ENCODE peak calls at places on chromosomes 6 and 20, in nine cellular contexts. One of them, this sample, is unnamed.

GRCh38 chr6:126050795-126051194 is 64.5 kb downstream of the TRMT11 start:
- DNase-seq in sciatic nerve: no peak
- DNase-seq in upper lobe of right lung: no peak
- DNase-seq in endothelial cell: no peak
- DNase-seq in AG08395: no peak
- DNase-seq in posterior cingulate gyrus: no peak
- DNase-seq in stromal cell of bone marrow: no peak
- DNase-seq in NCI-H1436 treated with DMSO at 0.1 percent for 48 hours: no peak
- DNase-seq in fibroblast of lung: no peak
- DNase-seq in this sample: no peak

GRCh38 chr6:166864333-166864732 is 92.0 kb downstream of the RNASET2 start:
- DNase-seq in NCI-H1436 treated with DMSO at 0.1 percent for 48 hours: no peak
- DNase-seq in upper lobe of right lung: no peak
- DNase-seq in stromal cell of bone marrow: no peak
- DNase-seq in AG08395: no peak
- DNase-seq in posterior cingulate gyrus: no peak
- DNase-seq in endothelial cell: no peak
- DNase-seq in sciatic nerve: no peak
- DNase-seq in fibroblast of lung: no peak
- DNase-seq in this sample: no peak

GRCh38 chr6:125986956-125987617 is 747 bp downstream of the TRMT11 start:
- DNase-seq in upper lobe of right lung: no peak
- DNase-seq in fibroblast of lung: peak; percentile 26
- DNase-seq in sciatic nerve: no peak
- DNase-seq in NCI-H1436 treated with DMSO at 0.1 percent for 48 hours: no peak
- DNase-seq in AG08395: no peak
- DNase-seq in stromal cell of bone marrow: no peak
- DNase-seq in posterior cingulate gyrus: no peak
- DNase-seq in endothelial cell: no peak
- DNase-seq in this sample: no peak

GRCh38 chr6:165621950-165622349 is 41.1 kb downstream of the PDE10A start:
- DNase-seq in posterior cingulate gyrus: no peak
- DNase-seq in upper lobe of right lung: no peak
- DNase-seq in sciatic nerve: no peak
- DNase-seq in AG08395: no peak
- DNase-seq in stromal cell of bone marrow: no peak
- DNase-seq in fibroblast of lung: no peak
- DNase-seq in NCI-H1436 treated with DMSO at 0.1 percent for 48 hours: no peak
- DNase-seq in endothelial cell: no peak
- DNase-seq in this sample: no peak

GRCh38 chr20:63822276-63822696 is 8.8 kb downstream of the ZBTB46 start:
- DNase-seq in AG08395: no peak
- DNase-seq in NCI-H1436 treated with DMSO at 0.1 percent for 48 hours: no peak
- DNase-seq in fibroblast of lung: no peak
- DNase-seq in sciatic nerve: no peak
- DNase-seq in stromal cell of bone marrow: no peak
- DNase-seq in endothelial cell: peak; percentile 38
- DNase-seq in upper lobe of right lung: no peak
- DNase-seq in posterior cingulate gyrus: no peak
- DNase-seq in this sample: no peak

GRCh38 chr20:53502820-53503219 is 90.8 kb downstream of the ZNF217 start:
- DNase-seq in stromal cell of bone marrow: no peak
- DNase-seq in NCI-H1436 treated with DMSO at 0.1 percent for 48 hours: no peak
- DNase-seq in endothelial cell: no peak
- DNase-seq in posterior cingulate gyrus: no peak
- DNase-seq in sciatic nerve: no peak
- DNase-seq in fibroblast of lung: no peak
- DNase-seq in upper lobe of right lung: no peak
- DNase-seq in AG08395: no peak
- DNase-seq in this sample: no peak

GRCh38 chr6:41274291-41274690 is 12.2 kb downstream of the TREM1 start:
- DNase-seq in posterior cingulate gyrus: no peak
- DNase-seq in stromal cell of bone marrow: no peak
- DNase-seq in NCI-H1436 treated with DMSO at 0.1 percent for 48 hours: no peak
- DNase-seq in fibroblast of lung: no peak
- DNase-seq in AG08395: no peak
- DNase-seq in upper lobe of right lung: no peak
- DNase-seq in endothelial cell: no peak
- DNase-seq in sciatic nerve: no peak
- DNase-seq in this sample: no peak

GRCh38 chr6:154161689-154162088 is 122.6 kb downstream of the OPRM1 start:
- DNase-seq in stromal cell of bone marrow: no peak
- DNase-seq in posterior cingulate gyrus: no peak
- DNase-seq in sciatic nerve: no peak
- DNase-seq in endothelial cell: no peak
- DNase-seq in upper lobe of right lung: no peak
- DNase-seq in NCI-H1436 treated with DMSO at 0.1 percent for 48 hours: no peak
- DNase-seq in AG08395: no peak
- DNase-seq in fibroblast of lung: no peak
- DNase-seq in this sample: no peak

GRCh38 chr6:148144917-148145521 is 197.6 kb upstream of the SASH1 start:
- DNase-seq in sciatic nerve: peak; percentile 89
- DNase-seq in upper lobe of right lung: peak; percentile 79
- DNase-seq in endothelial cell: peak; percentile 73
- DNase-seq in fibroblast of lung: peak; percentile 61
- DNase-seq in AG08395: peak; percentile 79
- DNase-seq in posterior cingulate gyrus: peak; percentile 73
- DNase-seq in NCI-H1436 treated with DMSO at 0.1 percent for 48 hours: no peak
- DNase-seq in stromal cell of bone marrow: peak; percentile 55
- DNase-seq in this sample: peak; percentile 68

GRCh38 chr6:39553811-39554802 is 171.1 kb downstream of the KIF6 start:
- DNase-seq in NCI-H1436 treated with DMSO at 0.1 percent for 48 hours: no peak
- DNase-seq in endothelial cell: no peak
- DNase-seq in stromal cell of bone marrow: peak; percentile 53
- DNase-seq in sciatic nerve: no peak
- DNase-seq in fibroblast of lung: peak; percentile 21
- DNase-seq in upper lobe of right lung: no peak
- DNase-seq in posterior cingulate gyrus: no peak
- DNase-seq in AG08395: peak; percentile 23
- DNase-seq in this sample: no peak

GRCh38 chr20:25310268-25310920 is 62.5 kb downstream of the PYGB start:
- DNase-seq in fibroblast of lung: peak; percentile 90
- DNase-seq in AG08395: peak; percentile 90
- DNase-seq in upper lobe of right lung: peak; percentile 71
- DNase-seq in posterior cingulate gyrus: no peak
- DNase-seq in sciatic nerve: peak; percentile 73
- DNase-seq in NCI-H1436 treated with DMSO at 0.1 percent for 48 hours: no peak
- DNase-seq in endothelial cell: no peak
- DNase-seq in stromal cell of bone marrow: peak; percentile 90
- DNase-seq in this sample: peak; percentile 97

GRCh38 chr20:61210862-61211261 is 41.2 kb upstream of the CDH4 start:
- DNase-seq in upper lobe of right lung: no peak
- DNase-seq in fibroblast of lung: no peak
- DNase-seq in AG08395: no peak
- DNase-seq in NCI-H1436 treated with DMSO at 0.1 percent for 48 hours: no peak
- DNase-seq in sciatic nerve: no peak
- DNase-seq in endothelial cell: no peak
- DNase-seq in posterior cingulate gyrus: no peak
- DNase-seq in stromal cell of bone marrow: peak; percentile 25
- DNase-seq in this sample: no peak

GRCh38 chr6:135535989-135536414 is 38.5 kb upstream of the AHI1 start:
- DNase-seq in upper lobe of right lung: no peak
- DNase-seq in NCI-H1436 treated with DMSO at 0.1 percent for 48 hours: no peak
- DNase-seq in AG08395: peak; percentile 55
- DNase-seq in sciatic nerve: no peak
- DNase-seq in endothelial cell: peak; percentile 15
- DNase-seq in fibroblast of lung: peak; percentile 93
- DNase-seq in posterior cingulate gyrus: no peak
- DNase-seq in stromal cell of bone marrow: peak; percentile 88
- DNase-seq in this sample: peak; percentile 51

GRCh38 chr6:170371091-170371490 is 64.5 kb downstream of the FAM120B start:
- DNase-seq in fibroblast of lung: peak; percentile 22
- DNase-seq in stromal cell of bone marrow: no peak
- DNase-seq in endothelial cell: no peak
- DNase-seq in posterior cingulate gyrus: no peak
- DNase-seq in NCI-H1436 treated with DMSO at 0.1 percent for 48 hours: no peak
- DNase-seq in AG08395: no peak
- DNase-seq in upper lobe of right lung: no peak
- DNase-seq in sciatic nerve: no peak
- DNase-seq in this sample: no peak

GRCh38 chr6:1787894-1788293 is 178.2 kb downstream of the FOXC1 start:
- DNase-seq in NCI-H1436 treated with DMSO at 0.1 percent for 48 hours: no peak
- DNase-seq in upper lobe of right lung: no peak
- DNase-seq in posterior cingulate gyrus: no peak
- DNase-seq in fibroblast of lung: peak; percentile 88
- DNase-seq in endothelial cell: no peak
- DNase-seq in stromal cell of bone marrow: peak; percentile 76
- DNase-seq in sciatic nerve: no peak
- DNase-seq in AG08395: peak; percentile 85
- DNase-seq in this sample: no peak

GRCh38 chr6:20589266-20589665 is 55.0 kb downstream of the CDKAL1 start:
- DNase-seq in NCI-H1436 treated with DMSO at 0.1 percent for 48 hours: no peak
- DNase-seq in AG08395: peak; percentile 6
- DNase-seq in upper lobe of right lung: no peak
- DNase-seq in stromal cell of bone marrow: no peak
- DNase-seq in posterior cingulate gyrus: no peak
- DNase-seq in endothelial cell: no peak
- DNase-seq in sciatic nerve: no peak
- DNase-seq in fibroblast of lung: peak; percentile 32
- DNase-seq in this sample: no peak

GRCh38 chr6:12266571-12266970 is 23.6 kb upstream of the EDN1 start:
- DNase-seq in sciatic nerve: no peak
- DNase-seq in upper lobe of right lung: no peak
- DNase-seq in stromal cell of bone marrow: no peak
- DNase-seq in fibroblast of lung: peak; percentile 90
- DNase-seq in posterior cingulate gyrus: no peak
- DNase-seq in endothelial cell: no peak
- DNase-seq in NCI-H1436 treated with DMSO at 0.1 percent for 48 hours: no peak
- DNase-seq in AG08395: peak; percentile 73
- DNase-seq in this sample: no peak

GRCh38 chr6:5499644-5500306 is 238.5 kb downstream of the FARS2 start:
- DNase-seq in upper lobe of right lung: no peak
- DNase-seq in AG08395: peak; percentile 55
- DNase-seq in NCI-H1436 treated with DMSO at 0.1 percent for 48 hours: no peak
- DNase-seq in endothelial cell: no peak
- DNase-seq in posterior cingulate gyrus: no peak
- DNase-seq in fibroblast of lung: peak; percentile 77
- DNase-seq in sciatic nerve: no peak
- DNase-seq in stromal cell of bone marrow: peak; percentile 74
- DNase-seq in this sample: peak; percentile 63

GRCh38 chr6:148273962-148274752 is 68.5 kb upstream of the SASH1 start:
- DNase-seq in AG08395: no peak
- DNase-seq in NCI-H1436 treated with DMSO at 0.1 percent for 48 hours: no peak
- DNase-seq in sciatic nerve: no peak
- DNase-seq in upper lobe of right lung: no peak
- DNase-seq in stromal cell of bone marrow: no peak
- DNase-seq in fibroblast of lung: no peak
- DNase-seq in endothelial cell: no peak
- DNase-seq in posterior cingulate gyrus: no peak
- DNase-seq in this sample: no peak

GRCh38 chr20:22807646-22808045 is 223.3 kb upstream of the FOXA2 start:
- DNase-seq in upper lobe of right lung: no peak
- DNase-seq in endothelial cell: no peak
- DNase-seq in NCI-H1436 treated with DMSO at 0.1 percent for 48 hours: no peak
- DNase-seq in fibroblast of lung: no peak
- DNase-seq in sciatic nerve: no peak
- DNase-seq in AG08395: no peak
- DNase-seq in posterior cingulate gyrus: no peak
- DNase-seq in stromal cell of bone marrow: no peak
- DNase-seq in this sample: no peak

GRCh38 chr6:13272131-13273046 is 55.9 kb downstream of the TBC1D7 start:
- DNase-seq in stromal cell of bone marrow: no peak
- DNase-seq in endothelial cell: no peak
- DNase-seq in sciatic nerve: peak; percentile 67
- DNase-seq in posterior cingulate gyrus: no peak
- DNase-seq in fibroblast of lung: peak; percentile 63
- DNase-seq in upper lobe of right lung: peak; percentile 84
- DNase-seq in AG08395: no peak
- DNase-seq in NCI-H1436 treated with DMSO at 0.1 percent for 48 hours: no peak
- DNase-seq in this sample: peak; percentile 48

GRCh38 chr6:4383910-4384637 is 248.7 kb upstream of the ECI2 start:
- DNase-seq in stromal cell of bone marrow: no peak
- DNase-seq in fibroblast of lung: no peak
- DNase-seq in AG08395: no peak
- DNase-seq in upper lobe of right lung: no peak
- DNase-seq in endothelial cell: no peak
- DNase-seq in NCI-H1436 treated with DMSO at 0.1 percent for 48 hours: no peak
- DNase-seq in posterior cingulate gyrus: no peak
- DNase-seq in sciatic nerve: no peak
- DNase-seq in this sample: no peak

GRCh38 chr6:41582540-41582939 is 36.4 kb downstream of the FOXP4 start:
- DNase-seq in posterior cingulate gyrus: no peak
- DNase-seq in stromal cell of bone marrow: no peak
- DNase-seq in AG08395: no peak
- DNase-seq in sciatic nerve: no peak
- DNase-seq in fibroblast of lung: no peak
- DNase-seq in endothelial cell: no peak
- DNase-seq in upper lobe of right lung: no peak
- DNase-seq in NCI-H1436 treated with DMSO at 0.1 percent for 48 hours: no peak
- DNase-seq in this sample: no peak

GRCh38 chr20:59403261-59403961 is 103.0 kb downstream of the EDN3 start:
- DNase-seq in sciatic nerve: peak; percentile 71
- DNase-seq in posterior cingulate gyrus: peak; percentile 80
- DNase-seq in NCI-H1436 treated with DMSO at 0.1 percent for 48 hours: no peak
- DNase-seq in AG08395: peak; percentile 60
- DNase-seq in stromal cell of bone marrow: no peak
- DNase-seq in endothelial cell: peak; percentile 86
- DNase-seq in fibroblast of lung: no peak
- DNase-seq in upper lobe of right lung: peak; percentile 73
- DNase-seq in this sample: peak; percentile 78

GRCh38 chr20:48128436-48128835 is 343.2 kb upstream of the SULF2 start:
- DNase-seq in fibroblast of lung: peak; percentile 37
- DNase-seq in NCI-H1436 treated with DMSO at 0.1 percent for 48 hours: no peak
- DNase-seq in endothelial cell: no peak
- DNase-seq in upper lobe of right lung: no peak
- DNase-seq in sciatic nerve: no peak
- DNase-seq in posterior cingulate gyrus: no peak
- DNase-seq in stromal cell of bone marrow: no peak
- DNase-seq in AG08395: peak; percentile 19
- DNase-seq in this sample: no peak

GRCh38 chr6:125952764-125953501 is 3.6 kb upstream of the HINT3 start:
- DNase-seq in NCI-H1436 treated with DMSO at 0.1 percent for 48 hours: no peak
- DNase-seq in endothelial cell: no peak
- DNase-seq in AG08395: peak; percentile 34
- DNase-seq in fibroblast of lung: peak; percentile 14
- DNase-seq in stromal cell of bone marrow: no peak
- DNase-seq in sciatic nerve: no peak
- DNase-seq in posterior cingulate gyrus: no peak
- DNase-seq in upper lobe of right lung: peak; percentile 68
- DNase-seq in this sample: no peak

GRCh38 chr6:28774292-28775051 is 149.3 kb downstream of the TRIM27 start:
- DNase-seq in NCI-H1436 treated with DMSO at 0.1 percent for 48 hours: no peak
- DNase-seq in upper lobe of right lung: no peak
- DNase-seq in AG08395: no peak
- DNase-seq in stromal cell of bone marrow: no peak
- DNase-seq in posterior cingulate gyrus: no peak
- DNase-seq in fibroblast of lung: no peak
- DNase-seq in endothelial cell: no peak
- DNase-seq in sciatic nerve: no peak
- DNase-seq in this sample: no peak

GRCh38 chr6:134523903-134524302 is 206.0 kb upstream of the SGK1 start:
- DNase-seq in posterior cingulate gyrus: no peak
- DNase-seq in upper lobe of right lung: no peak
- DNase-seq in endothelial cell: no peak
- DNase-seq in stromal cell of bone marrow: no peak
- DNase-seq in sciatic nerve: no peak
- DNase-seq in NCI-H1436 treated with DMSO at 0.1 percent for 48 hours: no peak
- DNase-seq in fibroblast of lung: no peak
- DNase-seq in AG08395: no peak
- DNase-seq in this sample: no peak

GRCh38 chr20:50380697-50381040 is 129.5 kb upstream of the PTPN1 start:
- DNase-seq in endothelial cell: no peak
- DNase-seq in posterior cingulate gyrus: no peak
- DNase-seq in NCI-H1436 treated with DMSO at 0.1 percent for 48 hours: no peak
- DNase-seq in stromal cell of bone marrow: no peak
- DNase-seq in AG08395: peak; percentile 79
- DNase-seq in upper lobe of right lung: no peak
- DNase-seq in fibroblast of lung: peak; percentile 23
- DNase-seq in sciatic nerve: no peak
- DNase-seq in this sample: no peak

GRCh38 chr20:15619341-15619740 is 953.9 kb downstream of the KIF16B start:
- DNase-seq in sciatic nerve: no peak
- DNase-seq in NCI-H1436 treated with DMSO at 0.1 percent for 48 hours: no peak
- DNase-seq in fibroblast of lung: no peak
- DNase-seq in upper lobe of right lung: no peak
- DNase-seq in stromal cell of bone marrow: no peak
- DNase-seq in endothelial cell: no peak
- DNase-seq in AG08395: no peak
- DNase-seq in posterior cingulate gyrus: no peak
- DNase-seq in this sample: no peak

GRCh38 chr6:165939601-165940290 is 227.9 kb downstream of the TBXT start:
- DNase-seq in NCI-H1436 treated with DMSO at 0.1 percent for 48 hours: no peak
- DNase-seq in posterior cingulate gyrus: no peak
- DNase-seq in AG08395: no peak
- DNase-seq in endothelial cell: no peak
- DNase-seq in fibroblast of lung: no peak
- DNase-seq in upper lobe of right lung: no peak
- DNase-seq in sciatic nerve: no peak
- DNase-seq in stromal cell of bone marrow: no peak
- DNase-seq in this sample: peak; percentile 80

This sample was measured in COLO829.